ENCODE peak calls at places on chromosomes 2 and 18, in seven cellular contexts. H, C, X, Q, L, Y and Z are unnamed samples. For H3K27me3, the result is how much of the 10 kb centered on the place peaks cover.

GRCh38 chr2:20356042-20356441 is 5.4 kb upstream of the PUM2 start:
- DNase-seq in H (peak), C (peak), X (no peak), Q (no peak), L (peak), Y (no peak), Z (no peak)

GRCh38 chr2:240411261-240412160 is 24.0 kb upstream of the GPC1 start:
- DNase-seq in H (peak), C (no peak), X (no peak), Q (no peak), L (peak), Y (no peak), Z (peak)

GRCh38 chr2:33060405-33060804 is 113.7 kb downstream of the LTBP1 start:
- DNase-seq in H (no peak), C (no peak), X (no peak), Q (no peak), L (no peak), Y (no peak), Z (no peak)

GRCh38 chr2:100242416-100242815 is 79.9 kb downstream of the LONRF2 start:
- DNase-seq in H (no peak), C (no peak), X (no peak), Q (no peak), L (no peak), Y (no peak), Z (peak)

GRCh38 chr18:23357992-23358594 is 95.0 kb upstream of the RIOK3 start:
- DNase-seq in H (peak), C (peak), X (no peak), Q (no peak), L (no peak), Y (peak), Z (peak)

GRCh38 chr18:44564922-44565321 is 115.8 kb upstream of the SETBP1 start:
- DNase-seq in H (no peak), C (peak), X (peak), Q (no peak), L (no peak), Y (no peak), Z (no peak)

GRCh38 chr18:74498712-74499629 is 2.8 kb downstream of the CNDP2 start:
- DNase-seq in H (peak), C (peak), X (no peak), Q (peak), L (no peak), Y (peak), Z (no peak)

GRCh38 chr2:102046135-102046901 is 54.6 kb downstream of the IL1R2 start:
- DNase-seq in H (no peak), C (peak), X (no peak), Q (no peak), L (no peak), Y (no peak), Z (no peak)

GRCh38 chr2:111227716-111228141 is 107.0 kb downstream of the BCL2L11 start:
- DNase-seq in H (no peak), C (peak), X (peak), Q (no peak), L (no peak), Y (no peak), Z (no peak)

GRCh38 chr2:235135990-235136561 is 184.3 kb downstream of the SH3BP4 start:
- DNase-seq in H (peak), C (peak), X (no peak), Q (peak), L (peak), Y (peak), Z (no peak)

GRCh38 chr18:32773187-32773712 is 427 bp upstream of the KLHL14 start:
- DNase-seq in H (no peak), C (no peak), X (no peak), Q (peak), L (no peak), Y (no peak), Z (no peak)
- H3K27me3 ChIP-seq in H (under half), C (under half), X (under half), Q (under half), L (under half), Y (under half), Z (under half)

GRCh38 chr2:60317831-60318230 is 235.6 kb downstream of the BCL11A start:
- DNase-seq in H (no peak), C (no peak), X (no peak), Q (peak), L (no peak), Y (no peak), Z (no peak)

GRCh38 chr2:60318544-60318943 is 234.9 kb downstream of the BCL11A start:
- DNase-seq in H (no peak), C (no peak), X (no peak), Q (no peak), L (no peak), Y (no peak), Z (peak)

GRCh38 chr2:60317029-60317386 is 236.4 kb downstream of the BCL11A start:
- DNase-seq in H (peak), C (no peak), X (no peak), Q (no peak), L (no peak), Y (no peak), Z (no peak)

GRCh38 chr2:60319031-60319547 is 234.4 kb downstream of the BCL11A start:
- DNase-seq in H (no peak), C (no peak), X (no peak), Q (peak), L (no peak), Y (no peak), Z (no peak)

GRCh38 chr2:60316381-60317028 is 236.9 kb downstream of the BCL11A start:
- DNase-seq in H (peak), C (no peak), X (no peak), Q (peak), L (no peak), Y (no peak), Z (no peak)
- H3K27me3 ChIP-seq in H (under half), C (under half), X (under half), Q (under half), L (under half), Y (under half), Z (under half)

GRCh38 chr2:60535392-60536312 is 17.8 kb downstream of the BCL11A start:
- DNase-seq in H (no peak), C (no peak), X (no peak), Q (no peak), L (no peak), Y (no peak), Z (no peak)
- H3K27me3 ChIP-seq in H (under half), C (under half), X (under half), Q (under half), L (under half), Y (under half), Z (under half)

GRCh38 chr2:68643874-68644485 is 601 bp downstream of the PROKR1 start:
- DNase-seq in H (no peak), C (no peak), X (no peak), Q (no peak), L (no peak), Y (no peak), Z (no peak)

GRCh38 chr2:68650645-68651044 is 7.3 kb downstream of the PROKR1 start:
- DNase-seq in H (no peak), C (no peak), X (no peak), Q (no peak), L (no peak), Y (no peak), Z (no peak)

GRCh38 chr2:68643011-68643873 is at the start of gene PROKR1:
- DNase-seq in H (peak), C (peak), X (no peak), Q (no peak), L (peak), Y (peak), Z (peak)

GRCh38 chr2:68645523-68645922 is 2.1 kb downstream of the PROKR1 start:
- DNase-seq in H (no peak), C (peak), X (no peak), Q (no peak), L (peak), Y (no peak), Z (no peak)

GRCh38 chr2:68646303-68646702 is 2.9 kb downstream of the PROKR1 start:
- DNase-seq in H (no peak), C (no peak), X (no peak), Q (peak), L (no peak), Y (no peak), Z (no peak)
- H3K27me3 ChIP-seq in H (under half), C (under half), X (under half), Q (under half), L (half or more), Y (under half), Z (under half)